ENCODE peak calls at places on chromosome 2, in ten cellular contexts. C is activated naive CD4-positive, alpha-beta T cell treated with anti-CD3 and anti-CD28 coated beads for 36 hours; H is amniotic stem cell; U is substantia nigra; P is stimulated activated CD4-positive, alpha-beta T cell treated with anti-CD3 and anti-CD28 coated beads, Interleukin-12 subunit alpha, Interleukin-12 subunit beta, amount 100 ng/mL, for 48 hours; F is NCI-H2081; L is GM12892; Z is activated CD4-positive, alpha-beta memory T cell treated with anti-CD3 and anti-CD28 coated beads, Interleukin-2, amount 10 ng/mL, durations not matched to agents 7 days and 5 days; G is endothelial cell; A is HT1080. W is an unnamed sample.

GRCh38 chr2:96870631-96871255 is 863 bp upstream of the SEMA4C start:
- DNase-seq in P (no peak), C (peak), U (no peak), A (no peak), H (no peak), F (peak), G (no peak), Z (peak), L (no peak), W (no peak)

GRCh38 chr2:652881-653480 is 24.2 kb downstream of the TMEM18 start:
- DNase-seq in F (no peak), A (no peak), U (no peak), C (no peak), H (no peak), Z (no peak), P (no peak), L (no peak), G (no peak), W (no peak)

GRCh38 chr2:201984800-201985525 is 48.7 kb upstream of the FZD7 start:
- DNase-seq in H (no peak), F (peak), L (no peak), A (peak), Z (no peak), U (peak), P (no peak), C (peak), G (no peak), W (no peak)

GRCh38 chr2:154452906-154453493 is 245.5 kb upstream of the KCNJ3 start:
- DNase-seq in L (no peak), U (no peak), H (no peak), G (no peak), A (peak), C (no peak), F (peak), Z (no peak), P (no peak), W (no peak)

GRCh38 chr2:99727199-99727598 is 237.4 kb upstream of the REV1 start:
- DNase-seq in C (no peak), P (no peak), G (no peak), H (no peak), F (no peak), U (no peak), A (no peak), Z (no peak), L (no peak), W (no peak)

GRCh38 chr2:226423498-226423960 is 376.1 kb downstream of the IRS1 start:
- DNase-seq in A (no peak), Z (peak), F (no peak), G (peak), C (peak), U (peak), P (peak), H (no peak), L (no peak), W (no peak)

GRCh38 chr2:227325824-227326195 is 759 bp downstream of the MFF start:
- DNase-seq in C (peak), G (peak), L (no peak), P (no peak), Z (no peak), U (no peak), H (peak), A (peak), F (peak), W (no peak)

GRCh38 chr2:131590366-131590765 is 62.7 kb downstream of the CCDC74A start:
- DNase-seq in A (no peak), C (no peak), U (no peak), Z (no peak), H (no peak), G (no peak), F (no peak), P (no peak), L (no peak), W (no peak)

GRCh38 chr2:157830696-157831570 is 45.2 kb downstream of the ACVR1 start:
- DNase-seq in Z (no peak), C (no peak), G (no peak), H (peak), L (no peak), A (peak), P (no peak), U (no peak), F (no peak), W (peak)

GRCh38 chr2:63792523-63792922 is 49.2 kb upstream of the UGP2 start:
- DNase-seq in U (no peak), P (no peak), C (no peak), G (no peak), F (no peak), H (peak), Z (no peak), A (peak), L (no peak), W (peak)

GRCh38 chr2:114543106-114543806 is 100.8 kb downstream of the DPP10 start:
- DNase-seq in U (no peak), C (no peak), H (no peak), L (no peak), P (no peak), G (peak), A (no peak), F (no peak), Z (no peak), W (no peak)

GRCh38 chr2:73077424-73077795 is 5.9 kb upstream of the SFXN5 start:
- DNase-seq in U (no peak), L (no peak), Z (no peak), P (no peak), C (no peak), H (no peak), F (no peak), A (no peak), G (no peak), W (no peak)

GRCh38 chr2:16281451-16282330 is 341.3 kb downstream of the MYCN start:
- DNase-seq in U (no peak), C (peak), H (no peak), F (no peak), P (no peak), L (no peak), G (peak), Z (no peak), A (peak), W (no peak)

GRCh38 chr2:46171441-46171953 is 125.7 kb upstream of the EPAS1 start:
- DNase-seq in G (no peak), A (peak), U (no peak), H (peak), L (no peak), C (no peak), F (no peak), Z (no peak), P (no peak), W (peak)

GRCh38 chr2:68784191-68784590 is 49.6 kb downstream of the ARHGAP25 start:
- DNase-seq in C (no peak), L (no peak), P (no peak), A (no peak), Z (no peak), H (no peak), U (no peak), G (no peak), F (no peak), W (no peak)

GRCh38 chr2:6937582-6937981 is 20.4 kb downstream of the RNF144A start:
- DNase-seq in Z (no peak), L (no peak), P (no peak), G (no peak), A (no peak), F (no peak), H (no peak), U (no peak), C (no peak), W (no peak)

GRCh38 chr2:180571559-180571958 is 408.8 kb upstream of the UBE2E3 start:
- DNase-seq in F (no peak), L (no peak), G (no peak), Z (no peak), U (no peak), A (no peak), P (no peak), H (peak), C (no peak), W (no peak)

GRCh38 chr2:1136071-1136470 is 185.4 kb downstream of the SNTG2 start:
- DNase-seq in L (no peak), G (no peak), U (no peak), A (no peak), C (no peak), P (no peak), H (no peak), F (peak), Z (no peak), W (no peak)

W was measured in keratinocyte.